ENCODE peak calls at places on chromosomes 3 and 15, in seven cellular contexts. One of them, this sample, is unnamed.

GRCh38 chr3:171113716-171114115 is 87.2 kb upstream of the SLC2A2 start:
- DNase-seq in ovary: no peak
- DNase-seq in sigmoid colon: no peak
- DNase-seq in stomach: no peak
- DNase-seq in A549: no peak
- DNase-seq in tibial nerve: no peak
- DNase-seq in H1: no peak
- DNase-seq in this sample: no peak

GRCh38 chr15:77500986-77501385 is 80.3 kb downstream of the HMG20A start:
- DNase-seq in ovary: no peak
- DNase-seq in A549: no peak
- DNase-seq in H1: no peak
- DNase-seq in sigmoid colon: no peak
- DNase-seq in tibial nerve: no peak
- DNase-seq in stomach: no peak
- DNase-seq in this sample: no peak

GRCh38 chr3:16504242-16504641 is 9.3 kb downstream of the RFTN1 start:
- DNase-seq in tibial nerve: no peak
- DNase-seq in sigmoid colon: no peak
- DNase-seq in ovary: no peak
- DNase-seq in A549: no peak
- DNase-seq in stomach: no peak
- DNase-seq in H1: no peak
- DNase-seq in this sample: no peak

GRCh38 chr15:33083232-33084006 is 111.1 kb downstream of the FMN1 start:
- DNase-seq in ovary: no peak
- DNase-seq in stomach: no peak
- DNase-seq in sigmoid colon: no peak
- DNase-seq in tibial nerve: no peak
- DNase-seq in A549: no peak
- DNase-seq in H1: no peak
- DNase-seq in this sample: no peak

GRCh38 chr3:157542711-157543485 is 39.7 kb upstream of the VEPH1 start:
- DNase-seq in A549: peak
- DNase-seq in H1: peak
- DNase-seq in ovary: peak
- DNase-seq in sigmoid colon: peak
- DNase-seq in stomach: peak
- DNase-seq in tibial nerve: peak
- DNase-seq in this sample: peak

GRCh38 chr3:145882416-145882815 is 278.6 kb downstream of the PLOD2 start:
- DNase-seq in sigmoid colon: no peak
- DNase-seq in stomach: peak
- DNase-seq in A549: no peak
- DNase-seq in ovary: no peak
- DNase-seq in H1: no peak
- DNase-seq in tibial nerve: no peak
- DNase-seq in this sample: no peak

GRCh38 chr3:111538687-111539086 is 3.3 kb upstream of the CD96 start:
- DNase-seq in H1: no peak
- DNase-seq in A549: no peak
- DNase-seq in stomach: no peak
- DNase-seq in sigmoid colon: no peak
- DNase-seq in ovary: no peak
- DNase-seq in tibial nerve: no peak
- DNase-seq in this sample: no peak

GRCh38 chr3:127730666-127731294 is 58.0 kb downstream of the ABTB1 start:
- DNase-seq in stomach: no peak
- DNase-seq in A549: no peak
- DNase-seq in ovary: no peak
- DNase-seq in tibial nerve: no peak
- DNase-seq in H1: no peak
- DNase-seq in sigmoid colon: no peak
- DNase-seq in this sample: no peak

GRCh38 chr3:63580151-63580550 is 72.3 kb upstream of the SNTN start:
- DNase-seq in stomach: no peak
- DNase-seq in sigmoid colon: no peak
- DNase-seq in tibial nerve: no peak
- DNase-seq in ovary: no peak
- DNase-seq in A549: no peak
- DNase-seq in H1: no peak
- DNase-seq in this sample: no peak

GRCh38 chr3:128942161-128942952 is 51.5 kb downstream of the CFAP92 start:
- DNase-seq in A549: no peak
- DNase-seq in sigmoid colon: no peak
- DNase-seq in ovary: no peak
- DNase-seq in tibial nerve: no peak
- DNase-seq in H1: no peak
- DNase-seq in stomach: no peak
- DNase-seq in this sample: no peak

GRCh38 chr15:43204016-43204901 is 16.6 kb downstream of the EPB42 start:
- DNase-seq in stomach: peak
- DNase-seq in sigmoid colon: no peak
- DNase-seq in H1: peak
- DNase-seq in ovary: peak
- DNase-seq in tibial nerve: peak
- DNase-seq in A549: peak
- DNase-seq in this sample: no peak

GRCh38 chr15:76953913-76954312 is 22.4 kb downstream of the RCN2 start:
- DNase-seq in sigmoid colon: no peak
- DNase-seq in H1: no peak
- DNase-seq in tibial nerve: no peak
- DNase-seq in ovary: no peak
- DNase-seq in A549: no peak
- DNase-seq in stomach: no peak
- DNase-seq in this sample: no peak

GRCh38 chr15:74548236-74548635 is 7.2 kb downstream of the ARID3B start:
- DNase-seq in H1: no peak
- DNase-seq in A549: no peak
- DNase-seq in ovary: no peak
- DNase-seq in stomach: no peak
- DNase-seq in tibial nerve: no peak
- DNase-seq in sigmoid colon: no peak
- DNase-seq in this sample: no peak

GRCh38 chr3:114285648-114286230 is 8.1 kb upstream of the TIGIT start:
- DNase-seq in tibial nerve: no peak
- DNase-seq in H1: no peak
- DNase-seq in stomach: no peak
- DNase-seq in A549: no peak
- DNase-seq in ovary: no peak
- DNase-seq in sigmoid colon: no peak
- DNase-seq in this sample: no peak

GRCh38 chr3:135034881-135035440 is 239.9 kb downstream of the EPHB1 start:
- DNase-seq in H1: peak
- DNase-seq in ovary: no peak
- DNase-seq in tibial nerve: no peak
- DNase-seq in stomach: no peak
- DNase-seq in A549: no peak
- DNase-seq in sigmoid colon: no peak
- DNase-seq in this sample: no peak

GRCh38 chr15:33742807-33743206 is 225.5 kb upstream of the CHRM5 start:
- DNase-seq in tibial nerve: no peak
- DNase-seq in stomach: no peak
- DNase-seq in H1: no peak
- DNase-seq in A549: no peak
- DNase-seq in ovary: no peak
- DNase-seq in sigmoid colon: no peak
- DNase-seq in this sample: no peak

GRCh38 chr3:149426325-149426724 is 48.2 kb upstream of the TM4SF4 start:
- DNase-seq in ovary: no peak
- DNase-seq in A549: no peak
- DNase-seq in H1: no peak
- DNase-seq in tibial nerve: no peak
- DNase-seq in sigmoid colon: no peak
- DNase-seq in stomach: no peak
- DNase-seq in this sample: no peak

GRCh38 chr3:38084969-38085942 is 46.2 kb downstream of the DLEC1 start:
- DNase-seq in H1: no peak
- DNase-seq in tibial nerve: no peak
- DNase-seq in sigmoid colon: no peak
- DNase-seq in ovary: no peak
- DNase-seq in stomach: no peak
- DNase-seq in A549: no peak
- DNase-seq in this sample: no peak

GRCh38 chr3:117696871-117697270 is 987.3 kb downstream of the TUSC7 start:
- DNase-seq in sigmoid colon: no peak
- DNase-seq in stomach: no peak
- DNase-seq in H1: no peak
- DNase-seq in tibial nerve: no peak
- DNase-seq in A549: no peak
- DNase-seq in ovary: no peak
- DNase-seq in this sample: no peak

GRCh38 chr15:53978248-53978906 is at the start of gene UNC13C:
- DNase-seq in tibial nerve: no peak
- DNase-seq in sigmoid colon: peak
- DNase-seq in stomach: peak
- DNase-seq in A549: peak
- DNase-seq in ovary: peak
- DNase-seq in H1: peak
- DNase-seq in this sample: peak

GRCh38 chr3:52895416-52895815 is 1.9 kb downstream of the STIMATE start:
- DNase-seq in A549: no peak
- DNase-seq in tibial nerve: no peak
- DNase-seq in stomach: no peak
- DNase-seq in ovary: no peak
- DNase-seq in H1: no peak
- DNase-seq in sigmoid colon: no peak
- DNase-seq in this sample: no peak

GRCh38 chr3:50337175-50337861 is 3.3 kb downstream of the RASSF1 start:
- DNase-seq in sigmoid colon: peak
- DNase-seq in H1: peak
- DNase-seq in ovary: peak
- DNase-seq in tibial nerve: peak
- DNase-seq in stomach: peak
- DNase-seq in A549: peak
- DNase-seq in this sample: peak
- TF ChIP-seq EP300 in sigmoid colon: no peak
- TF ChIP-seq EP300 in H1: no peak
- TF ChIP-seq EP300 in ovary: peak
- TF ChIP-seq EP300 in tibial nerve: peak
- TF ChIP-seq EP300 in stomach: peak
- TF ChIP-seq EP300 in A549: no peak
- TF ChIP-seq EP300 in this sample: peak

GRCh38 chr3:86743233-86743632 is 247.7 kb downstream of the VGLL3 start:
- DNase-seq in H1: no peak
- DNase-seq in A549: no peak
- DNase-seq in ovary: no peak
- DNase-seq in stomach: no peak
- DNase-seq in tibial nerve: no peak
- DNase-seq in sigmoid colon: no peak
- DNase-seq in this sample: no peak
- TF ChIP-seq POLR2A in H1: no peak
- TF ChIP-seq POLR2A in A549: no peak
- TF ChIP-seq POLR2A in ovary: no peak
- TF ChIP-seq POLR2A in stomach: no peak
- TF ChIP-seq POLR2A in tibial nerve: no peak
- TF ChIP-seq POLR2A in sigmoid colon: no peak
- TF ChIP-seq POLR2A in this sample: no peak

GRCh38 chr15:84736375-84736774 is 12.0 kb upstream of the ZNF592 start:
- DNase-seq in stomach: no peak
- DNase-seq in sigmoid colon: no peak
- DNase-seq in tibial nerve: no peak
- DNase-seq in ovary: no peak
- DNase-seq in H1: no peak
- DNase-seq in A549: no peak
- DNase-seq in this sample: peak
- TF ChIP-seq EP300 in stomach: no peak
- TF ChIP-seq EP300 in sigmoid colon: no peak
- TF ChIP-seq EP300 in tibial nerve: no peak
- TF ChIP-seq EP300 in ovary: no peak
- TF ChIP-seq EP300 in H1: no peak
- TF ChIP-seq EP300 in A549: no peak
- TF ChIP-seq EP300 in this sample: no peak

GRCh38 chr3:126551066-126551838 is 7.5 kb downstream of the C3orf22 start:
- DNase-seq in ovary: peak
- DNase-seq in sigmoid colon: peak
- DNase-seq in A549: no peak
- DNase-seq in tibial nerve: no peak
- DNase-seq in stomach: peak
- DNase-seq in H1: no peak
- DNase-seq in this sample: peak
- TF ChIP-seq POLR2A in ovary: no peak
- TF ChIP-seq POLR2A in sigmoid colon: no peak
- TF ChIP-seq POLR2A in A549: no peak
- TF ChIP-seq POLR2A in tibial nerve: no peak
- TF ChIP-seq POLR2A in stomach: no peak
- TF ChIP-seq POLR2A in H1: no peak
- TF ChIP-seq POLR2A in this sample: no peak

GRCh38 chr15:51065781-51066180 is 28.9 kb downstream of the TNFAIP8L3 start:
- DNase-seq in stomach: no peak
- DNase-seq in H1: no peak
- DNase-seq in A549: no peak
- DNase-seq in tibial nerve: no peak
- DNase-seq in ovary: no peak
- DNase-seq in sigmoid colon: no peak
- DNase-seq in this sample: no peak

GRCh38 chr15:51062736-51063135 is 32.0 kb downstream of the TNFAIP8L3 start:
- DNase-seq in tibial nerve: no peak
- DNase-seq in A549: no peak
- DNase-seq in H1: no peak
- DNase-seq in ovary: no peak
- DNase-seq in sigmoid colon: no peak
- DNase-seq in stomach: no peak
- DNase-seq in this sample: no peak

GRCh38 chr15:51054535-51054934 is 40.2 kb downstream of the TNFAIP8L3 start:
- DNase-seq in sigmoid colon: no peak
- DNase-seq in A549: no peak
- DNase-seq in stomach: no peak
- DNase-seq in tibial nerve: no peak
- DNase-seq in H1: no peak
- DNase-seq in ovary: no peak
- DNase-seq in this sample: no peak

DNA sequence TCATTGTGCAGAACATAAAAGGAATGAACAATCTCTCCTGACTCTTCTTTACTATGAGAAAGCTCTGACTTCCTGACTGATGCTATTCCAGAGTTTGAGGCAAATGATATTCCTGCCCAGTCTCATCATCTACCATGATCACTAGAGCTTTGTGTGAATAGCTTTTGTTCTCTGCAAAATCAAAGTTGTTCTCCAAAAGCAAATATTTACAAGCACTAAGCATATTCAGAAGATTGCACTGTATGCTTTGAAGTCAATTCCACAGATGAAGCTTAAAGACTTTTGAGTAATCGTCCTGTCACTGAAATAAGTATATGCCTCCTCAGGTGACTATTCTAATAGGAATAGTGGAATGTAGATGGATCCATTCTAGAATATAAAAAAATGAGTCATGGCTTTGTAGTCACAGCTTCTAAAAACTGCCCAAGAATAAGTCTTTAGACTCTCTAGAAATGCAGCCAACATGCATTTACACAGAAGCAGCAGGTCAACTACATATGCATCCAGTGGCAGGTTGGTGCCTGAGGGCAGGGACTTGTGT is 34.6 kb downstream of the TNFAIP8L3 start:
- DNase-seq in ovary: no peak
- DNase-seq in H1: no peak
- DNase-seq in tibial nerve: no peak
- DNase-seq in sigmoid colon: no peak
- DNase-seq in A549: no peak
- DNase-seq in stomach: no peak
- DNase-seq in this sample: no peak
- TF ChIP-seq EP300 in ovary: no peak
- TF ChIP-seq EP300 in H1: no peak
- TF ChIP-seq EP300 in tibial nerve: no peak
- TF ChIP-seq EP300 in sigmoid colon: no peak
- TF ChIP-seq EP300 in A549: no peak
- TF ChIP-seq EP300 in stomach: no peak
- TF ChIP-seq EP300 in this sample: no peak

This sample was measured in transverse colon.